ENCODE peak calls at places on chromosomes 12 and 14, in nine cellular contexts. One of them, this sample, is unnamed.

GRCh38 chr12:76259071-76259470 is 89.1 kb downstream of the BBS10 start:
- DNase-seq in uterus: no peak
- DNase-seq in adrenal gland: peak; percentile 33
- DNase-seq in choroid plexus epithelial cell: peak; percentile 51
- DNase-seq in natural killer cell: no peak
- DNase-seq in astrocyte of the cerebellum: no peak
- DNase-seq in RWPE1: no peak
- DNase-seq in Calu3: no peak
- DNase-seq in cardiac muscle cell: peak; percentile 39
- DNase-seq in this sample: no peak

GRCh38 chr14:60487211-60487610 is 1.3 kb upstream of the C14orf39 start:
- DNase-seq in cardiac muscle cell: no peak
- DNase-seq in choroid plexus epithelial cell: no peak
- DNase-seq in Calu3: no peak
- DNase-seq in adrenal gland: no peak
- DNase-seq in astrocyte of the cerebellum: no peak
- DNase-seq in uterus: no peak
- DNase-seq in natural killer cell: no peak
- DNase-seq in RWPE1: no peak
- DNase-seq in this sample: no peak

GRCh38 chr12:75738486-75738885 is 227.1 kb upstream of the KRR1 start:
- DNase-seq in cardiac muscle cell: peak; percentile 24
- DNase-seq in choroid plexus epithelial cell: peak; percentile 31
- DNase-seq in natural killer cell: no peak
- DNase-seq in astrocyte of the cerebellum: no peak
- DNase-seq in Calu3: no peak
- DNase-seq in adrenal gland: no peak
- DNase-seq in uterus: peak; percentile 24
- DNase-seq in RWPE1: no peak
- DNase-seq in this sample: no peak

GRCh38 chr12:95201056-95201670 is 16.1 kb downstream of the FGD6 start:
- DNase-seq in natural killer cell: no peak
- DNase-seq in choroid plexus epithelial cell: peak; percentile 86
- DNase-seq in adrenal gland: no peak
- DNase-seq in astrocyte of the cerebellum: no peak
- DNase-seq in Calu3: no peak
- DNase-seq in RWPE1: peak; percentile 66
- DNase-seq in cardiac muscle cell: peak; percentile 68
- DNase-seq in uterus: no peak
- DNase-seq in this sample: no peak

GRCh38 chr12:98274430-98275130 is 240.8 kb upstream of the TMPO start:
- DNase-seq in choroid plexus epithelial cell: no peak
- DNase-seq in RWPE1: no peak
- DNase-seq in Calu3: no peak
- DNase-seq in uterus: no peak
- DNase-seq in astrocyte of the cerebellum: no peak
- DNase-seq in cardiac muscle cell: no peak
- DNase-seq in natural killer cell: no peak
- DNase-seq in adrenal gland: no peak
- DNase-seq in this sample: no peak

GRCh38 chr14:59438148-59438766 is 26.9 kb downstream of the GPR135 start:
- DNase-seq in RWPE1: peak; percentile 20
- DNase-seq in uterus: no peak
- DNase-seq in adrenal gland: no peak
- DNase-seq in astrocyte of the cerebellum: peak; percentile 60
- DNase-seq in choroid plexus epithelial cell: peak; percentile 89
- DNase-seq in natural killer cell: no peak
- DNase-seq in Calu3: no peak
- DNase-seq in cardiac muscle cell: peak; percentile 88
- DNase-seq in this sample: no peak

GRCh38 chr12:59708059-59708458 is 112.2 kb downstream of the SLC16A7 start:
- DNase-seq in Calu3: no peak
- DNase-seq in cardiac muscle cell: peak; percentile 69
- DNase-seq in RWPE1: peak; percentile 31
- DNase-seq in uterus: no peak
- DNase-seq in adrenal gland: no peak
- DNase-seq in astrocyte of the cerebellum: peak; percentile 47
- DNase-seq in natural killer cell: no peak
- DNase-seq in choroid plexus epithelial cell: peak; percentile 70
- DNase-seq in this sample: no peak

GRCh38 chr14:61475316-61475715 is 153.9 kb downstream of the PRKCH start:
- DNase-seq in adrenal gland: no peak
- DNase-seq in astrocyte of the cerebellum: peak; percentile 56
- DNase-seq in uterus: no peak
- DNase-seq in RWPE1: peak; percentile 41
- DNase-seq in cardiac muscle cell: peak; percentile 92
- DNase-seq in choroid plexus epithelial cell: peak; percentile 93
- DNase-seq in natural killer cell: no peak
- DNase-seq in Calu3: peak; percentile 41
- DNase-seq in this sample: no peak

GRCh38 chr14:105184461-105184860 is 3.3 kb upstream of the NUDT14 start:
- DNase-seq in choroid plexus epithelial cell: no peak
- DNase-seq in Calu3: no peak
- DNase-seq in natural killer cell: no peak
- DNase-seq in cardiac muscle cell: no peak
- DNase-seq in RWPE1: no peak
- DNase-seq in astrocyte of the cerebellum: no peak
- DNase-seq in uterus: no peak
- DNase-seq in adrenal gland: no peak
- DNase-seq in this sample: no peak

GRCh38 chr14:35883677-35884293 is 57.6 kb downstream of the BRMS1L start:
- DNase-seq in choroid plexus epithelial cell: peak; percentile 56
- DNase-seq in Calu3: peak; percentile 37
- DNase-seq in adrenal gland: peak; percentile 58
- DNase-seq in cardiac muscle cell: peak; percentile 50
- DNase-seq in RWPE1: peak; percentile 27
- DNase-seq in uterus: no peak
- DNase-seq in astrocyte of the cerebellum: no peak
- DNase-seq in natural killer cell: no peak
- DNase-seq in this sample: no peak

GRCh38 chr14:67464377-67464776 is 24.1 kb downstream of the TMEM229B start:
- DNase-seq in cardiac muscle cell: no peak
- DNase-seq in adrenal gland: no peak
- DNase-seq in Calu3: no peak
- DNase-seq in natural killer cell: no peak
- DNase-seq in choroid plexus epithelial cell: no peak
- DNase-seq in uterus: no peak
- DNase-seq in astrocyte of the cerebellum: no peak
- DNase-seq in RWPE1: no peak
- DNase-seq in this sample: no peak

GRCh38 chr12:113050808-113051207 is 5.7 kb upstream of the DTX1 start:
- DNase-seq in RWPE1: no peak
- DNase-seq in natural killer cell: no peak
- DNase-seq in adrenal gland: no peak
- DNase-seq in Calu3: no peak
- DNase-seq in astrocyte of the cerebellum: no peak
- DNase-seq in choroid plexus epithelial cell: no peak
- DNase-seq in cardiac muscle cell: no peak
- DNase-seq in uterus: no peak
- DNase-seq in this sample: no peak

GRCh38 chr12:110079477-110080400 is 31.4 kb upstream of the C12orf76 start:
- DNase-seq in cardiac muscle cell: peak; percentile 72
- DNase-seq in RWPE1: no peak
- DNase-seq in Calu3: peak; percentile 29
- DNase-seq in astrocyte of the cerebellum: no peak
- DNase-seq in natural killer cell: peak; percentile 72
- DNase-seq in uterus: no peak
- DNase-seq in adrenal gland: peak; percentile 59
- DNase-seq in choroid plexus epithelial cell: peak; percentile 83
- DNase-seq in this sample: no peak

GRCh38 chr12:5556946-5557673 is 125.2 kb downstream of the NTF3 start:
- DNase-seq in astrocyte of the cerebellum: no peak
- DNase-seq in adrenal gland: no peak
- DNase-seq in cardiac muscle cell: no peak
- DNase-seq in choroid plexus epithelial cell: no peak
- DNase-seq in uterus: no peak
- DNase-seq in Calu3: no peak
- DNase-seq in RWPE1: no peak
- DNase-seq in natural killer cell: no peak
- DNase-seq in this sample: no peak

GRCh38 chr12:95218164-95218851 is 701 bp downstream of the VEZT start:
- DNase-seq in cardiac muscle cell: peak; percentile 56
- DNase-seq in astrocyte of the cerebellum: peak; percentile 11
- DNase-seq in Calu3: no peak
- DNase-seq in adrenal gland: peak; percentile 88
- DNase-seq in uterus: peak; percentile 87
- DNase-seq in natural killer cell: no peak
- DNase-seq in choroid plexus epithelial cell: peak; percentile 61
- DNase-seq in RWPE1: peak; percentile 79
- DNase-seq in this sample: no peak

GRCh38 chr12:87671757-87672156 is 357.4 kb downstream of the C12orf50 start:
- DNase-seq in uterus: no peak
- DNase-seq in RWPE1: no peak
- DNase-seq in natural killer cell: no peak
- DNase-seq in astrocyte of the cerebellum: peak; percentile 73
- DNase-seq in Calu3: no peak
- DNase-seq in adrenal gland: no peak
- DNase-seq in cardiac muscle cell: peak; percentile 13
- DNase-seq in choroid plexus epithelial cell: no peak
- DNase-seq in this sample: no peak

GRCh38 chr12:103833095-103833777 is 7.8 kb downstream of the NT5DC3 start:
- DNase-seq in astrocyte of the cerebellum: no peak
- DNase-seq in Calu3: no peak
- DNase-seq in uterus: no peak
- DNase-seq in RWPE1: no peak
- DNase-seq in natural killer cell: no peak
- DNase-seq in adrenal gland: no peak
- DNase-seq in cardiac muscle cell: peak; percentile 58
- DNase-seq in choroid plexus epithelial cell: no peak
- DNase-seq in this sample: no peak

GRCh38 chr12:103834897-103835390 is 6.1 kb downstream of the NT5DC3 start:
- DNase-seq in cardiac muscle cell: no peak
- DNase-seq in natural killer cell: no peak
- DNase-seq in Calu3: no peak
- DNase-seq in adrenal gland: no peak
- DNase-seq in choroid plexus epithelial cell: no peak
- DNase-seq in uterus: no peak
- DNase-seq in RWPE1: no peak
- DNase-seq in astrocyte of the cerebellum: no peak
- DNase-seq in this sample: no peak

GRCh38 chr12:103836345-103836744 is 4.7 kb downstream of the NT5DC3 start:
- DNase-seq in choroid plexus epithelial cell: no peak
- DNase-seq in cardiac muscle cell: no peak
- DNase-seq in astrocyte of the cerebellum: no peak
- DNase-seq in Calu3: no peak
- DNase-seq in RWPE1: no peak
- DNase-seq in natural killer cell: no peak
- DNase-seq in adrenal gland: no peak
- DNase-seq in uterus: no peak
- DNase-seq in this sample: no peak

GRCh38 chr12:103832048-103832798 is 8.8 kb downstream of the NT5DC3 start:
- DNase-seq in natural killer cell: no peak
- DNase-seq in astrocyte of the cerebellum: no peak
- DNase-seq in choroid plexus epithelial cell: no peak
- DNase-seq in RWPE1: no peak
- DNase-seq in Calu3: no peak
- DNase-seq in adrenal gland: no peak
- DNase-seq in cardiac muscle cell: no peak
- DNase-seq in uterus: no peak
- DNase-seq in this sample: no peak

DNA sequence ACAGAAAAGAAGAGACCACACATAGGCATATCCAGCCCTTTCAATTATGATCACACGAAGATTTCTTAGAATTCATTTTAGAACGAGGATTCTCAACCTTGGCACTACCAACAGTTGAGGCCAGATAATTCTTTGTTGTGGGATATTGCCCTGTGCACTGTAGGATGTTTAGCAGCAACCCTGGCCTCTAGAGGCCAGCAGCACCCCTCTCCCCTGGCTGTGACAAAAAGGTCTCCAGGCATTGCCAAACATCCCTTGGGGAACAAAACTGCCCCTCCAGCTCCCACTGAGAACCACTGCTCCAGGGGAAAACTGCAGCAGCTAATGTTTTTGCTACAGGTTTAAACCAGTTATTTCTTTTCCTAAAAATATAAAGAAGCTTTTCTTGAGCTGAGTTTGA is 7.1 kb downstream of the NT5DC3 start:
- DNase-seq in uterus: no peak
- DNase-seq in RWPE1: no peak
- DNase-seq in natural killer cell: no peak
- DNase-seq in choroid plexus epithelial cell: no peak
- DNase-seq in Calu3: no peak
- DNase-seq in cardiac muscle cell: no peak
- DNase-seq in adrenal gland: no peak
- DNase-seq in astrocyte of the cerebellum: no peak
- DNase-seq in this sample: no peak
- TF ChIP-seq CTCF in uterus: no peak
- TF ChIP-seq CTCF in RWPE1: no peak
- TF ChIP-seq CTCF in natural killer cell: no peak
- TF ChIP-seq CTCF in choroid plexus epithelial cell: peak; percentile 7
- TF ChIP-seq CTCF in Calu3: no peak
- TF ChIP-seq CTCF in cardiac muscle cell: no peak
- TF ChIP-seq CTCF in adrenal gland: no peak
- TF ChIP-seq CTCF in astrocyte of the cerebellum: peak; percentile 9
- TF ChIP-seq CTCF in this sample: no peak

DNA sequence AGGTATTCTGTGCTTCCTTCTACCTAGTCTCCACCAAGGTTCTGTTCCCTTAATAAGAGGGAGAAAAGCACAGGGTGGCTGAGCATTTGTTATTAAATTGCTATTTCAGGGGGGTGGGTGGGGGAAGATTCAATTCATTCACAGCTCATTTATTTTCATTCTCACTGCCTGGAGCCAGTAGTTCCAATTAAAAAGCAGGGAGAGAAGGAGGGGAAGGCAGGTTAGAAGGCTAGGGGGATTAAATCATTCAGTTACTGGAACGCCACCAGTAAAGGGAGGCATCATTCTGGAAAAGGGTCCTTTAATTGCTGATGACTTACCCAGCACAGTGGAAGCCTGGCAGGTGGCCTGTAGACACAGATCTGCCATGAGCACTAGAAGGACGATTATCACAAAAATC is 47.4 kb downstream of the NIN start:
- DNase-seq in RWPE1: no peak
- DNase-seq in choroid plexus epithelial cell: no peak
- DNase-seq in uterus: no peak
- DNase-seq in adrenal gland: no peak
- DNase-seq in astrocyte of the cerebellum: no peak
- DNase-seq in Calu3: no peak
- DNase-seq in natural killer cell: no peak
- DNase-seq in cardiac muscle cell: no peak
- DNase-seq in this sample: no peak
- TF ChIP-seq CTCF in RWPE1: no peak
- TF ChIP-seq CTCF in choroid plexus epithelial cell: no peak
- TF ChIP-seq CTCF in uterus: no peak
- TF ChIP-seq CTCF in adrenal gland: no peak
- TF ChIP-seq CTCF in astrocyte of the cerebellum: no peak
- TF ChIP-seq CTCF in Calu3: no peak
- TF ChIP-seq CTCF in natural killer cell: no peak
- TF ChIP-seq CTCF in cardiac muscle cell: no peak
- TF ChIP-seq CTCF in this sample: no peak

GRCh38 chr12:92735131-92735721 is 32.4 kb downstream of the PLEKHG7 start:
- DNase-seq in natural killer cell: no peak
- DNase-seq in choroid plexus epithelial cell: peak; percentile 98
- DNase-seq in RWPE1: peak; percentile 15
- DNase-seq in uterus: peak; percentile 19
- DNase-seq in Calu3: peak; percentile 56
- DNase-seq in astrocyte of the cerebellum: peak; percentile 98
- DNase-seq in adrenal gland: no peak
- DNase-seq in cardiac muscle cell: peak; percentile 96
- DNase-seq in this sample: no peak
- TF ChIP-seq CTCF in natural killer cell: no peak
- TF ChIP-seq CTCF in choroid plexus epithelial cell: peak; percentile 45
- TF ChIP-seq CTCF in RWPE1: no peak
- TF ChIP-seq CTCF in uterus: no peak
- TF ChIP-seq CTCF in Calu3: no peak
- TF ChIP-seq CTCF in astrocyte of the cerebellum: peak; percentile 57
- TF ChIP-seq CTCF in adrenal gland: no peak
- TF ChIP-seq CTCF in cardiac muscle cell: no peak
- TF ChIP-seq CTCF in this sample: no peak

GRCh38 chr12:67220065-67220464 is 49.1 kb upstream of the CAND1 start:
- DNase-seq in uterus: no peak
- DNase-seq in choroid plexus epithelial cell: peak; percentile 19
- DNase-seq in natural killer cell: no peak
- DNase-seq in Calu3: peak; percentile 40
- DNase-seq in astrocyte of the cerebellum: no peak
- DNase-seq in RWPE1: peak; percentile 19
- DNase-seq in cardiac muscle cell: no peak
- DNase-seq in adrenal gland: peak; percentile 57
- DNase-seq in this sample: no peak
- TF ChIP-seq CTCF in uterus: no peak
- TF ChIP-seq CTCF in choroid plexus epithelial cell: peak; percentile 44
- TF ChIP-seq CTCF in natural killer cell: no peak
- TF ChIP-seq CTCF in Calu3: peak; percentile 46
- TF ChIP-seq CTCF in astrocyte of the cerebellum: peak; percentile 12
- TF ChIP-seq CTCF in RWPE1: no peak
- TF ChIP-seq CTCF in cardiac muscle cell: peak; percentile 12
- TF ChIP-seq CTCF in adrenal gland: peak; percentile 5
- TF ChIP-seq CTCF in this sample: no peak

This sample was measured in thoracic aorta.